ENCODE peak calls at places on chromosomes 6 and 20, in six cellular contexts. J is IMR-90, Y is spleen, C is breast epithelium, T is cardiac muscle cell, I is GM23338. U is an unnamed sample.

GRCh38 chr6:26199057-26199772 is 112.0 kb downstream of the HFE start:
- DNase-seq in Y (peak; percentile 96), J (peak; percentile 97), T (peak; percentile 96), C (peak; percentile 68), I (peak; percentile 89), U (peak; percentile 94)

GRCh38 chr6:31037169-31037568 is 26.9 kb downstream of the MUC22 start:
- DNase-seq in Y (no peak), J (no peak), C (no peak), T (no peak), I (no peak), U (no peak)

GRCh38 chr6:110566346-110567125 is 90.1 kb upstream of the SLC22A16 start:
- DNase-seq in Y (no peak), T (no peak), I (no peak), J (peak; percentile 19), C (no peak), U (no peak)

GRCh38 chr6:130680118-130680517 is 147.1 kb upstream of the SMLR1 start:
- DNase-seq in I (no peak), C (no peak), T (peak; percentile 72), Y (no peak), J (peak; percentile 19), U (peak; percentile 83)

GRCh38 chr6:139372326-139373153 is 1.9 kb downstream of the CITED2 start:
- DNase-seq in T (peak; percentile 37), J (peak; percentile 18), Y (no peak), C (no peak), I (no peak), U (no peak)

GRCh38 chr6:157184202-157185015 is 138.9 kb downstream of the TMEM242 start:
- DNase-seq in Y (peak; percentile 86), J (peak; percentile 56), T (peak; percentile 72), C (peak; percentile 70), I (peak; percentile 89), U (peak; percentile 57)

GRCh38 chr6:14711056-14711703 is 534.7 kb upstream of the JARID2 start:
- DNase-seq in J (peak; percentile 98), I (peak; percentile 78), T (peak; percentile 91), C (no peak), Y (no peak), U (peak; percentile 78)

GRCh38 chr6:75317503-75318206 is 33.1 kb upstream of the TMEM30A start:
- DNase-seq in I (peak; percentile 54), T (peak; percentile 86), C (no peak), Y (no peak), J (peak; percentile 69), U (no peak)

GRCh38 chr20:43463133-43463863 is 5.6 kb downstream of the SRSF6 start:
- DNase-seq in C (no peak), I (no peak), J (no peak), T (no peak), Y (no peak), U (no peak)

GRCh38 chr20:43467589-43467988 is 9.9 kb downstream of the SRSF6 start:
- DNase-seq in J (no peak), C (no peak), T (no peak), I (no peak), Y (no peak), U (no peak)

GRCh38 chr20:43463864-43464785 is 6.4 kb downstream of the SRSF6 start:
- DNase-seq in T (no peak), Y (no peak), I (no peak), C (no peak), J (no peak), U (no peak)

GRCh38 chr20:43462369-43463132 is 4.9 kb downstream of the SRSF6 start:
- DNase-seq in Y (no peak), T (no peak), J (no peak), C (no peak), I (no peak), U (no peak)

DNA sequence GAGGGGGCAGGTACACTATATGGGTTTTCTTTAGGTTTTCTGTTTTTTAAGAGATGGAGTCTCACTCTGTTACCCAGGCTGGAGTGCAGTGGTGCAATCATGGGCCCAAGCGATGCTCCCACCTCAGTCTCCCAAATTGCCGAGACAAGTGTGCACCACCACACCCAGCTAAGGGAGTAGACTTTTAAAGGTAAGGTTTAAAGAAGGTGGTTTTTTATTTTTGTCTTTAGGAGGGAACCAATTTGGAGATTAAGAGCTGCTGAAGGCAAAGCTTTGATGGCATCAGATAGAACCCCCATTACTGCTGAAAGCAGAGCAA is 7.9 kb downstream of the SRSF6 start:
- DNase-seq in Y (no peak), J (no peak), T (no peak), I (no peak), C (no peak), U (no peak)
- H3K27ac ChIP-seq in Y (no peak overlapping the region), J (no peak overlapping the region), T (no peak overlapping the region), I (no peak overlapping the region), C (no peak overlapping the region), U (no peak overlapping the region)

DNA sequence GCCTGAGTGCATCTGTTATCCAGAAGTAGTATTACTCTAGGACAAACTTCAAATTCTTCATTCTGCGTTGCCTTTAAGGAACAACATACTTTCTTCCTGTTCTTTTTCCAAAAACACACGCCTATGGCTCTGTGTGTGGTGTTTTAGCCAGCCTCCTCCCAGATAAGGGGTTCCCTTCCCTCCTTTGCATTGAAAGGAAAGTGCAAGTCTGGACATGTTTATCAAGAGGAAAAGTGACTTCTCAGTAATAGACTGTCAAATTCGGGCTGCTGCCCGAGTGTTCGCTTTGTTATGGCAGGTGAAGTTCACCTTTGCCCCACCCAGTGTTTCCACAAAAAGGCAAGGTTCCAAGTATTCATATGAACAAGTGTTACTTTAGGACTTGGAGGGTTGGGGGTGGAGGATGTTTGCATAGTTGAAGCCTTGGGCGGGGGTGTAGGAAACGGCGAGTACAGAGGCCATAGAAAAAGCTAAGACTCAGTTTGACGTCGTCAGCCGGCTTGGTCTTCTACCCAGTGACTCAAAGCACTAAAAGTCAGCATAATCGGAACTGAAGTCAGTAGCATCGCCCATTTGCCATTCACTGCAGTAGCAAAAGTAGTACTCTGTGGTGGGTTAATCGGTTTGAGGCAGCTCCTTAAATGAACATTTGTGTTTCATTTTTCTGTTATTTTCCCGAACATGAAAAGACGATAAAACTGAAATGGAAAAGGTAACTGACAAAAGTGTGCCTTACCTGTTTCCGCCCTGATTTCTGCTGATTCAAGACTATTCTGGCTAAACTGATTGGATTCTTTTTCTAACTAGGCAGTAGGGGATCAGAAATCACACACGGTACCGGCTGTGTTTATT is 12.5 kb downstream of the PRDM1 start:
- DNase-seq in I (peak; percentile 39), T (peak; percentile 72), Y (peak; percentile 84), C (no peak), J (peak; percentile 89), U (peak; percentile 69)
- H3K4me3 ChIP-seq in I (peak overlapping the region; percentile 52), T (peak overlapping the region; percentile 9), Y (peak overlapping the region; percentile 72), C (peak overlapping the region; percentile 58), J (peak overlapping the region; percentile 65), U (peak overlapping the region; percentile 45)

GRCh38 chr20:25257130-25257529 is 9.2 kb downstream of the PYGB start:
- DNase-seq in Y (no peak), I (no peak), T (no peak), J (no peak), C (peak; percentile 11), U (no peak)
- H3K36me3 ChIP-seq in Y (peaks cover 9% of the 10 kb centered on the region), I (peaks cover 5% of the 10 kb centered on the region), T (peaks cover 13% of the 10 kb centered on the region), J (peaks cover 26% of the 10 kb centered on the region), C (no peaks in the 10 kb centered on the region), U (peaks cover 25% of the 10 kb centered on the region)

DNA sequence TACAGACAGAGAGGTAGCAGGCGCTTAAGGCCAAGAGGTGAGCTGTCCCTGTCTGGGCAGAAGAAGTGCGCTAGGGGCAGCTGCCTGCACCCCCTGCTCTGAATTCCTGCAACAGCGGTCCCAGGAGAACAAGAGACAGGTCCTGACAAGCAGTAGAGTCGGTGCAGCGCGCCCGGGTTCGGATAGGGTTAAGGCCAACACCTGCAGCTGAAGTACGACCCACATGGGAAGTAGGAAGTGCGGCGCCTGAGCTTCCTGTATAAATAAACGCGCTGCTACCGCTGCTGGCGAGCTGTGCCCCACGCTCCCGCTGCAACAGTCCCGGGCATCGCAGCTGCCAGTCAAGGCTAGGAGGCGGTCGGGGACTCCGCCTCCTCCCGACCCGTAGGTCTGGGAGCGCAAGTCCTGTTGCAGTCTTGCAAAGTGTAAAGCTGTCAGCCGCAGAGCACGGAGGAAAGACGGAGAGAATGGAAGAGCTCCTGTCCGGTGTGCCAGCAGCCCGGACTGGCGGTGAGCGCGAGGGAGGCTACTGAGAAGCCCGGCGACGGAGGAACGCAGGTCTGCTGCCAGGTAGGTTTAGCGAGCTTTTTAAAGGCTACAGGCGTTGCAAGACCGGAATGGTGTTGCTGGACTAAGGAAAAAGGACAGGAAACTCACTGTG is at the start of gene RNF144B:
- DNase-seq in Y (peak; percentile 97), J (peak; percentile 61), C (peak; percentile 78), T (peak; percentile 71), I (peak; percentile 93), U (peak; percentile 95)
- H3K27ac ChIP-seq in Y (peak within 1 kb of the TSS; percentile 63), J (no peak within 1 kb of the TSS), C (peak within 1 kb of the TSS; percentile 65), T (peak within 1 kb of the TSS; percentile 13), I (peak within 1 kb of the TSS; percentile 92), U (peak within 1 kb of the TSS; percentile 98)

DNA sequence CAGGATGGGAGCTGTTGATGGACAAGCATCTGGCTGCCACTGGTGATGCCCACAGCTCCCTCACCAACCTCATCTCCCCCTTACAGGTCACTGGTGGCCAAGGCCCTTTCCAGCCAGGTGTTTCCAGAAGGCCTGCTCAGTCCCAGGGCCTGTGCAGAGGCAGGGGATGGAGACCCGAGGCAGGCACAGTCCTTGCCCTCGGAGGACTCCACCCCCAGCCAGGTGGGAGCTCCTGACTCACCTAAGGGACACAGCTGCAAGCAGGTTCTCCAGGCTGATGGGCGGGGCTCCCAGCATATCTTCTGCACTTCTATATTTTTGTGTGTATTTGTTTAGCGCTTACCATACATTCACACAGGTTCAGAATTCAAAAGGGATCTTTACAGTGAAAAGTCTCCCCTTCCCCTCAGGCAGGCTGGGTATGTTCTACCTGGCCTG is 17.4 kb downstream of the PRPH2 start:
- DNase-seq in T (no peak), C (no peak), J (no peak), I (no peak), Y (no peak), U (no peak)
- H3K4me3 ChIP-seq in T (no peak overlapping the region), C (peak overlapping the region; percentile 62), J (no peak overlapping the region), I (peak overlapping the region; percentile 50), Y (no peak overlapping the region), U (no peak overlapping the region)

GRCh38 chr6:5550631-5551030 is 289.3 kb downstream of the FARS2 start:
- DNase-seq in T (no peak), I (no peak), J (no peak), Y (no peak), C (no peak), U (peak; percentile 16)
- H3K36me3 ChIP-seq in T (no peaks in the 10 kb centered on the region), I (no peaks in the 10 kb centered on the region), J (no peaks in the 10 kb centered on the region), Y (peaks cover 5% of the 10 kb centered on the region), C (no peaks in the 10 kb centered on the region), U (no peaks in the 10 kb centered on the region)

GRCh38 chr20:52975024-52975732 is 3.0 kb downstream of the TSHZ2 start:
- DNase-seq in T (peak; percentile 56), C (no peak), I (no peak), J (no peak), Y (no peak), U (peak; percentile 36)
- H3K27ac ChIP-seq in T (no peak overlapping the region), C (peak overlapping the region; percentile 91), I (no peak overlapping the region), J (no peak overlapping the region), Y (no peak overlapping the region), U (peak overlapping the region; percentile 83)